ENCODE peak calls at places on chromosomes 16 and 17, in five cellular contexts. Y is mesendoderm, I is transverse colon, P is GM12878, U is body of pancreas. J is an unnamed sample. For H3K4me1, the result is how much of the 10 kb centered on the place peaks cover.

GRCh38 chr16:62194828-62195227 is 158.6 kb upstream of the CDH8 start:
- DNase-seq in I (no peak), Y (no peak), P (no peak), U (no peak), J (no peak)

GRCh38 chr17:76307299-76307965 is 644 bp downstream of the QRICH2 start:
- DNase-seq in U (no peak), Y (no peak), P (no peak), I (no peak), J (no peak)

GRCh38 chr16:10941127-10941933 is 938 bp downstream of the DEXI start:
- DNase-seq in U (no peak), I (peak), P (no peak), Y (peak), J (no peak)

GRCh38 chr17:73474370-73474988 is 162.7 kb upstream of the CDC42EP4 start:
- DNase-seq in U (peak), I (peak), Y (peak), P (no peak), J (peak)

GRCh38 chr17:80957461-80957941 is 34.1 kb upstream of the CHMP6 start:
- DNase-seq in U (no peak), P (no peak), I (no peak), Y (no peak), J (no peak)

GRCh38 chr17:78865682-78866390 is 25.2 kb upstream of the USP36 start:
- DNase-seq in I (peak), P (no peak), Y (peak), U (peak), J (peak)

GRCh38 chr16:785563-786535 is 2.3 kb downstream of the RPUSD1 start:
- DNase-seq in Y (peak), U (peak), P (no peak), I (peak), J (peak)

GRCh38 chr17:17365476-17366110 is 62.4 kb downstream of the NT5M start:
- DNase-seq in Y (no peak), U (no peak), I (no peak), P (no peak), J (no peak)

GRCh38 chr17:57720636-57721035 is 24.5 kb downstream of the CCDC182 start:
- DNase-seq in U (no peak), I (no peak), P (no peak), Y (no peak), J (no peak)

GRCh38 chr16:80092686-80093085 is 448.1 kb upstream of the DYNLRB2 start:
- DNase-seq in U (no peak), P (no peak), I (no peak), Y (no peak), J (no peak)

GRCh38 chr16:80250376-80250775 is 290.4 kb upstream of the DYNLRB2 start:
- DNase-seq in U (no peak), P (no peak), I (no peak), Y (peak), J (no peak)

GRCh38 chr16:2854700-2855309 is 3.2 kb downstream of the PRSS22 start:
- DNase-seq in Y (no peak), I (no peak), U (no peak), P (no peak), J (no peak)

GRCh38 chr17:80345841-80346497 is 69.0 kb upstream of the ENDOV start:
- DNase-seq in U (no peak), Y (no peak), P (no peak), I (no peak), J (no peak)

GRCh38 chr16:825298-826061 is 24.9 kb upstream of the GNG13 start:
- DNase-seq in P (no peak), I (no peak), Y (no peak), U (no peak), J (no peak)

GRCh38 chr16:23254338-23254737 is 47.8 kb upstream of the SCNN1B start:
- DNase-seq in Y (peak), I (no peak), U (no peak), P (no peak), J (no peak)

GRCh38 chr16:13067648-13068047 is 166.2 kb downstream of the SHISA9 start:
- DNase-seq in U (no peak), P (no peak), I (no peak), Y (no peak), J (no peak)

GRCh38 chr16:4115209-4115940 is 867 bp downstream of the ADCY9 start:
- DNase-seq in U (peak), Y (peak), P (no peak), I (peak), J (peak)

GRCh38 chr17:83199500-83200201 is 120.2 kb downstream of the METRNL start:
- DNase-seq in Y (no peak), U (peak), I (peak), P (no peak), J (peak)

GRCh38 chr16:8453359-8453758 is 137.0 kb downstream of the TMEM114 start:
- DNase-seq in Y (no peak), U (no peak), I (no peak), P (no peak), J (no peak)

GRCh38 chr16:57775661-57776469 is 26.4 kb downstream of the KIFC3 start:
- DNase-seq in Y (peak), U (no peak), P (no peak), I (peak), J (no peak)

GRCh38 chr16:19073863-19074262 is 6.4 kb downstream of the COQ7 start:
- DNase-seq in Y (no peak), U (no peak), P (no peak), I (no peak), J (no peak)

GRCh38 chr17:2181206-2181983 is 122.2 kb downstream of the SMG6 start:
- DNase-seq in U (peak), I (peak), Y (peak), P (no peak), J (no peak)

GRCh38 chr17:80892900-80893603 is 98.6 kb upstream of the CHMP6 start:
- DNase-seq in P (no peak), U (no peak), Y (no peak), I (no peak), J (no peak)

GRCh38 chr17:10668771-10669170 is 11.7 kb upstream of the MYH3 start:
- DNase-seq in I (no peak), P (no peak), Y (no peak), U (no peak), J (no peak)

GRCh38 chr17:17749921-17750320 is 68.7 kb downstream of the RAI1 start:
- DNase-seq in U (peak), I (peak), P (peak), Y (peak), J (peak)

GRCh38 chr16:50213939-50214519 is 52.3 kb upstream of the ADCY7 start:
- DNase-seq in U (no peak), I (no peak), Y (peak), P (no peak), J (no peak)

GRCh38 chr17:77942111-77942988 is 16.2 kb upstream of the TNRC6C start:
- DNase-seq in Y (no peak), P (no peak), I (no peak), U (peak), J (no peak)

GRCh38 chr16:87324411-87325275 is 7.5 kb upstream of the C16orf95 start:
- DNase-seq in Y (peak), U (peak), I (peak), P (no peak), J (no peak)

GRCh38 chr17:1714488-1714979 is 4.4 kb upstream of the TLCD2 start:
- DNase-seq in P (no peak), Y (peak), U (peak), I (peak), J (peak)

GRCh38 chr16:29009050-29009837 is 24.4 kb downstream of the LAT start:
- DNase-seq in I (no peak), P (no peak), Y (no peak), U (no peak), J (no peak)

GRCh38 chr16:73225983-73226382 is 178.1 kb upstream of the ZFHX3 start:
- DNase-seq in Y (no peak), I (no peak), P (no peak), U (no peak), J (no peak)

GRCh38 chr16:81696136-81696958 is 82.7 kb upstream of the PLCG2 start:
- DNase-seq in I (no peak), Y (no peak), P (no peak), U (no peak), J (no peak)
- H3K4me1 ChIP-seq in I (under half), Y (under half), P (under half), U (under half), J (under half)

DNA sequence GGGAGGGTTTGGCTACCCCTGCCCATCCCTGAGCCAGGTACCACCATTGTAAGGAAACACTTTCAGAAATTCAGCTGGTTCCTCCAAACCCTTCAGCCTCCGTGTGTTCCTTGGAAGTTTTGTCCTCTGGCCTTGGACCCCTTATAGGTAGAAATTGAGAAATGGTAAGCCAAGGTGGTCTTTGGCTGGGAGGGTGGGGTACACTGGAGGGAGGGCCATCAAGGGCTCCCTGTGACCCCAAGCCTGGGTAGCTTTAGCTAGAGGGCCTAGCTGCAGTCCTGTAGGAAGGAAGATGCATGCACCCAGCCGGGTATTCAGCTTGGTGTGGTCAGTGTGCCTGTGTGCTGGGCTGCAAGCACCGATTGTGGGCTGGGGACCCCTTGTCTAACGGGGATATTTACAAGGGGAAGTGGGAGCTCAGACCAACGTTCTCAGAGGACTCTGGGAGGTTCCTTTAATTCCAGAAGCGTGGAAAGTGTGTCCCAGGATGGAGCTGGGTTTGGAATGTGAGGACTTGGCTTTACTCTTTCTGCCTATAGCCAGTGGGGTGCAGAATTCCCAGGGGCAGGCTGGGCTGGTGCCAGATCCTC is 6.8 kb downstream of the NAT9 start:
- DNase-seq in P (no peak), I (no peak), U (no peak), Y (no peak), J (no peak)
- H3K27ac ChIP-seq in P (no peak), I (no peak), U (peak), Y (no peak), J (peak)

DNA sequence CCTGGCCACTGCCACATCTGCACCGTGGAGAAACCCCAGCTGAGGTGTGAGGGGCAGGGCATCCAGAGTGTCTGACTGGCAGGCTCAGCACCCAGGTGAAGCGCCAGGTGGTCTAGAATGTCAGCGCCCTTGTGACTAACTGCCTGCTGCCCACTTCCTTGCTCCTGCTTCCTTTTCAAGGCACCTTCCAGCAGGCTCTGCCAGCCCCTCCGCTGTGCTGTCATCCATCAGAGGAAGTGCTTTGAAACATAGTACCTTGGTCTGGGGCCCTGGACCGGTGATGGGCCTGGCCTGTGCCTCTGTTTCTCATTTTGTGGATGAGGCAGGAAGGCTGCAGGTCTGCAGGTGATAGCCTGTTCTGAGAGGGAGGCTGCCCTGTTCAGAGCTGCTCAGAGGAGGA is 5.5 kb downstream of the SPNS2 start:
- DNase-seq in Y (no peak), I (no peak), U (no peak), P (no peak), J (no peak)
- H3K4me1 ChIP-seq in Y (under half), I (under half), U (half or more), P (under half), J (half or more)

DNA sequence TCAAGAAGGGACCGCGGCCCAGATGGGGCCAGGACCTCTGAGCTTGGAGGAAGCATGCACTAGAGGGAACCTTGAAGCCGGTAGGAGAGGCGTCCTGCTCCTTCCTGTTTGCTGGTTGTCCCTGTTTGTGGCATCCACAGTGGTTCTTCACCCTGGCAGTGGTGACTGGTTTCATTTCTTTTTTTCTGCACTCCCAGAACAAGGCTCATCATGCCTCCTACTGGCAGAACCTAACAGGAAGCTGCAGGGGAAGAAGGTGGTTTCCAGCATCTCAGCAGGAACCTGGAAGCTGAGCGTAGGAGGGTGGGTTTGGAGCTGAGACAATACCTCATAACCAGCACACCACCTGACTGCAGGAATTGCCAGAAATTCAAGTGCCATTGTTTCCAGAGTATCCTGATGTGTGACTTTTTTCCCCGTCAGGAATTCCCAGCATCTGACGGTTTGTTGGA is 5.8 kb downstream of the TMEM231 start:
- DNase-seq in I (peak), Y (peak), P (peak), U (peak), J (peak)
- H3K27ac ChIP-seq in I (peak), Y (no peak), P (no peak), U (no peak), J (peak)

GRCh38 chr16:85774136-85774535 is 23.2 kb upstream of the C16orf74 start:
- DNase-seq in I (no peak), Y (no peak), P (no peak), U (no peak), J (no peak)
- H3K4me1 ChIP-seq in I (under half), Y (under half), P (under half), U (under half), J (under half)

DNA sequence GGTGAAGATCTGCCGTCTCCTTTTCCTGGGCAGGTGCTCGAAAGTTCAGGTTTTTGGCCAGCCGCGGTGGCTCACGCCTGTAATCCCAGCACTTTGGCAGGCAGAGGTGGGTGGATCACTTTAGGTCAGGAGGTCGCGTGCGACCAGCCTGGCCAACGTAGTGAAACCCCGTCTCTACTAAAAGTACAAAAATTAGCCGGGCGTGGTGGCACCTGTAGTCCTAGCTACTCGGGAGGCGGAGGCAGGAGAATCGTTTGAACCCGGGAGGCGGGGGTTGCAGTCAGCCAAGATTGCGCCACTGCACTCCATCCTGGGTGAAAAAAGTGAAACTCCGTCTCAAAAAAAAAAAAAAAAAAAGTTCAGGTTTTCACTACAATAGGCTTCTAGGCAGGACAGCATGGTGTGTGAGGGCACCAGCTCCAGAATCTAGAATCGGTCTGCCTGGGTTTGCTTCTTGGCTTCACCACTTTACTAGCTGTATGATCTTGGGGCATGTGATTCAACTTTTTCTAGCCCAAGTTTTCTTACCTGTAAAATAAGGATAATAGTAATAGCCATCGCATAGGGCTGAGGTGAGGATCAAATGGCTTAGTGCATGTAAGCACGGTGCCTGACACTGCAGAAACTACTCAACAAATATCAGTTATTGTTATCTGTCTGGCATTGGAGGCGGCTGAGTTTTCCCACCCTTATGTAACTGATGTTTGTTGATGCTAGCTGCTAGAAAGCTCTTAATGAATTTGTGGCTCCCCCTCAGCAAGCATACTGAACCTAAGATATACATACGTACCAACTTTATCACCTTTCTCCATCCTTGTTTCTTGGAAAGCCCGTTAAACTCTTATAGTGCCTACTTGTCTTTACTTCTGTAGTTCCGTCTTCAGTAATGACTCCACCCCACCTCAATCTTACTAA is 1.3 kb downstream of the PSMD12 start:
- DNase-seq in Y (no peak), P (no peak), U (no peak), I (no peak), J (no peak)
- H3K27ac ChIP-seq in Y (no peak), P (peak), U (peak), I (peak), J (peak)

GRCh38 chr16:81448154-81449131 is 3.8 kb downstream of the CMIP start:
- DNase-seq in U (peak), P (no peak), I (peak), Y (no peak), J (peak)
- H3K4me1 ChIP-seq in U (half or more), P (under half), I (under half), Y (under half), J (half or more)

GRCh38 chr17:61047517-61047916 is 352.1 kb upstream of the TBX2 start:
- DNase-seq in U (no peak), Y (no peak), I (no peak), P (no peak), J (no peak)
- H3K27ac ChIP-seq in U (no peak), Y (no peak), I (no peak), P (no peak), J (no peak)

DNA sequence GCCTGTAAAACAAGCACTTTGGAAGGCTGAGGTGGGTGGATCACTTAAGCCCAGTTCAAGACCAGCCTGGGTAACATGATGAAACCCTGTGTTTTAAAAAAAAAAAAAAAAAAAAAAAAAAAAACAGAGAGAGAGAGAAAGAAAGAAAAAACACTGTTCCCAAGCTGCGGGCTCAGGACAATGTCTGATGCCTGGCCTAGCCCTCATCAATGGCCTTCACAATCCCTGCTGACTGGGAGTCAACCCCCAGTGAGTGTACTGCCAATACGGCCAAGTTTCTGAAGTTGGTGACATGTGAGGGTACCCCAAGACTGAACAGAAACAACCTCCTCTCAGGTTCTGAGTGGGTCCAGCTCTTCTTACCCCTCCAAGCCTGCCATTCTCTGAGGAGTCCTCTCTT is 116.5 kb downstream of the ZNF778 start:
- DNase-seq in U (no peak), P (no peak), Y (no peak), I (no peak), J (no peak)
- H3K4me1 ChIP-seq in U (under half), P (under half), Y (under half), I (under half), J (half or more)

GRCh38 chr17:4789951-4790704 is 1.4 kb downstream of the GLTPD2 start:
- DNase-seq in P (no peak), I (peak), Y (peak), U (peak), J (peak)

GRCh38 chr17:4796550-4796915 is 569 bp downstream of the PSMB6 start:
- DNase-seq in I (peak), Y (peak), P (no peak), U (no peak), J (no peak)

GRCh38 chr17:4790705-4791088 is 1.9 kb downstream of the GLTPD2 start:
- DNase-seq in I (no peak), Y (no peak), P (no peak), U (no peak), J (no peak)

GRCh38 chr17:4800462-4801185 is 1.5 kb downstream of the C17orf114 start:
- DNase-seq in P (no peak), I (no peak), Y (no peak), U (no peak), J (no peak)

DNA sequence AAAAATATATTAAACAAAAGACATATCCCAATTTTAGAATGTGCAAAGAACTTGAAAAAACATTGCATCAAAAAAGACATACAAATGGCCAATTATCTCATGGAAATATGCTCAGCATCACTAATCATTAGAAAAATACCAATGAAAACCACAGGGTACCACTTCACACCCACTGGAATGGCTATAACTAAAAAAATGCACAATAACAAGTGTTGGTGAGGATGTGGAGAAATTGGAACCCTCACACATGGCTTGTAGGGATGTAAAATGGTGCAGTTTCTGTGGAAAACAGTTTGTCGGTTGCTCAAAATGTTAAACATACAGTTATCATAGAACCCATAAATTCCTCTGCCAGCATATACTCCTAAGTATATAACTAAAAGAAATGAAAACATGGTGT is 796 bp upstream of the PSMB6 start:
- DNase-seq in U (no peak), Y (no peak), P (no peak), I (no peak), J (no peak)
- H3K27ac ChIP-seq in U (no peak), Y (no peak), P (no peak), I (peak), J (peak)

J was measured in stomach.